ENCODE peak calls at places on chromosomes 6 and 20, in five cellular contexts. P, N, K, S and O are unnamed samples.

GRCh38 chr6:90296346-90297123 is at the start of gene BACH2:
- DNase-seq in P (peak), N (peak), K (peak), S (no peak), O (peak)

GRCh38 chr6:36368921-36369880 is 18.3 kb downstream of the ETV7 start:
- DNase-seq in P (peak), N (no peak), K (peak), S (no peak), O (no peak)

GRCh38 chr6:43758617-43759050 is 11.4 kb upstream of the VEGFA start:
- DNase-seq in P (no peak), N (no peak), K (peak), S (no peak), O (no peak)

GRCh38 chr6:92122746-92123145 is 1296.6 kb downstream of the EPHA7 start:
- DNase-seq in P (no peak), N (no peak), K (no peak), S (no peak), O (no peak)

GRCh38 chr6:44235891-44236516 is 10.9 kb upstream of the HSP90AB1 start:
- DNase-seq in P (no peak), N (peak), K (no peak), S (no peak), O (no peak)

GRCh38 chr20:46324960-46325703 is 16.8 kb upstream of the CDH22 start:
- DNase-seq in P (peak), N (no peak), K (peak), S (no peak), O (no peak)

GRCh38 chr6:39319621-39320369 is 2.7 kb downstream of the KCNK16 start:
- DNase-seq in P (no peak), N (no peak), K (no peak), S (no peak), O (no peak)

GRCh38 chr6:24744911-24745310 is 26.0 kb upstream of the C6orf62 start:
- DNase-seq in P (no peak), N (no peak), K (no peak), S (no peak), O (no peak)

GRCh38 chr20:44448753-44449546 is 26.7 kb upstream of the TTPAL start:
- DNase-seq in P (no peak), N (no peak), K (peak), S (no peak), O (no peak)

GRCh38 chr6:82144852-82145332 is 102.7 kb downstream of the IBTK start:
- DNase-seq in P (peak), N (no peak), K (peak), S (peak), O (no peak)

GRCh38 chr20:37502654-37503053 is 18.4 kb upstream of the NNAT start:
- DNase-seq in P (no peak), N (no peak), K (no peak), S (no peak), O (no peak)

GRCh38 chr20:37500311-37500710 is 20.7 kb upstream of the NNAT start:
- DNase-seq in P (no peak), N (peak), K (peak), S (no peak), O (no peak)

GRCh38 chr20:37504404-37505096 is 16.5 kb upstream of the NNAT start:
- DNase-seq in P (no peak), N (no peak), K (peak), S (no peak), O (no peak)

GRCh38 chr20:37503256-37503927 is 17.7 kb upstream of the NNAT start:
- DNase-seq in P (no peak), N (no peak), K (peak), S (no peak), O (no peak)

DNA sequence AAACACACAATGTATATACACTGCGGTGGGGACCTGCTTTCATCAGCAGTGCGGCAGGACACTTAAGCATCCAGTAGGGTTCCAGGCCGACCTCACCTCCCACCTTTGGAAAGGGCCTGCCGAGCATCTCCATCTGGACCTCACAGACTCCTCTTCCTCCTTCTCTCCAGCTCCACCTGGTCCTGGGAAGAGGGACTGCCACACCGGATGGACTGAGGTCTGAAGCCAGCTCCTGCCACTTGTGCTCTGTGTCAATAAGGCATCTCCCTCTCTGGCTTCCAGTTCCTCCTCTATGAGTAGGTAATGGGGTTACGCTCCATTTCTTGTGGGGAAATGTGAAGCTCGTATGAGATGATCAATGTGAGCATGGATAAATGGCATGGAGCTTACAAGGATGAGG is 19.1 kb upstream of the NNAT start:
- DNase-seq in P (no peak), N (no peak), K (peak), S (no peak), O (no peak)
- TF ChIP-seq CTCF in P (no peak), N (no peak), K (peak), S (no peak), O (no peak)

GRCh38 chr20:38428800-38429199 is 6.3 kb downstream of the SNHG17 start:
- DNase-seq in P (no peak), N (no peak), K (no peak), S (no peak), O (no peak)
- TF ChIP-seq CTCF in P (no peak), N (no peak), K (no peak), S (no peak), O (no peak)

GRCh38 chr20:9075264-9076095 is 6.6 kb downstream of the PLCB4 start:
- DNase-seq in P (no peak), N (no peak), K (no peak), S (no peak), O (no peak)
- TF ChIP-seq CTCF in P (no peak), N (no peak), K (no peak), S (no peak), O (no peak)

GRCh38 chr6:134510121-134510520 is 192.2 kb upstream of the SGK1 start:
- DNase-seq in P (no peak), N (no peak), K (no peak), S (no peak), O (no peak)

GRCh38 chr6:134506162-134506561 is 188.2 kb upstream of the SGK1 start:
- DNase-seq in P (no peak), N (no peak), K (no peak), S (no peak), O (no peak)

GRCh38 chr6:134511984-134512383 is 194.1 kb upstream of the SGK1 start:
- DNase-seq in P (no peak), N (no peak), K (no peak), S (no peak), O (no peak)

GRCh38 chr6:134510920-134511319 is 193.0 kb upstream of the SGK1 start:
- DNase-seq in P (no peak), N (no peak), K (no peak), S (no peak), O (no peak)

GRCh38 chr6:134508862-134509498 is 191.1 kb upstream of the SGK1 start:
- DNase-seq in P (no peak), N (no peak), K (no peak), S (no peak), O (no peak)
- TF ChIP-seq CTCF in P (no peak), N (no peak), K (no peak), S (no peak), O (no peak)

GRCh38 chr6:125784365-125784764 is 6.4 kb upstream of the NCOA7 start:
- DNase-seq in P (peak), N (no peak), K (no peak), S (no peak), O (no peak)

GRCh38 chr6:125780540-125781306 is 10.0 kb upstream of the NCOA7 start:
- DNase-seq in P (peak), N (peak), K (peak), S (peak), O (no peak)

GRCh38 chr6:125781307-125781868 is 9.4 kb upstream of the NCOA7 start:
- DNase-seq in P (peak), N (no peak), K (no peak), S (no peak), O (no peak)

GRCh38 chr6:125779924-125780539 is 10.7 kb upstream of the NCOA7 start:
- DNase-seq in P (peak), N (peak), K (peak), S (peak), O (peak)
- TF ChIP-seq CTCF in P (peak), N (peak), K (peak), S (peak), O (peak)

GRCh38 chr20:58155148-58155925 is 73.1 kb downstream of the ANKRD60 start:
- DNase-seq in P (no peak), N (no peak), K (no peak), S (no peak), O (no peak)
- TF ChIP-seq CTCF in P (no peak), N (no peak), K (peak), S (no peak), O (no peak)

GRCh38 chr20:38883081-38883980 is 42.9 kb upstream of the FAM83D start:
- DNase-seq in P (peak), N (peak), K (no peak), S (no peak), O (no peak)
- TF ChIP-seq CTCF in P (no peak), N (no peak), K (no peak), S (no peak), O (no peak)

GRCh38 chr6:135088232-135088760 is 33.7 kb upstream of the HBS1L start:
- DNase-seq in P (no peak), N (no peak), K (no peak), S (no peak), O (no peak)

GRCh38 chr6:135087803-135088202 is 33.2 kb upstream of the HBS1L start:
- DNase-seq in P (no peak), N (no peak), K (no peak), S (no peak), O (no peak)

GRCh38 chr6:135089901-135090300 is 35.3 kb upstream of the HBS1L start:
- DNase-seq in P (no peak), N (no peak), K (no peak), S (no peak), O (no peak)

GRCh38 chr6:135090819-135091218 is 36.2 kb upstream of the HBS1L start:
- DNase-seq in P (no peak), N (no peak), K (no peak), S (no peak), O (no peak)

DNA sequence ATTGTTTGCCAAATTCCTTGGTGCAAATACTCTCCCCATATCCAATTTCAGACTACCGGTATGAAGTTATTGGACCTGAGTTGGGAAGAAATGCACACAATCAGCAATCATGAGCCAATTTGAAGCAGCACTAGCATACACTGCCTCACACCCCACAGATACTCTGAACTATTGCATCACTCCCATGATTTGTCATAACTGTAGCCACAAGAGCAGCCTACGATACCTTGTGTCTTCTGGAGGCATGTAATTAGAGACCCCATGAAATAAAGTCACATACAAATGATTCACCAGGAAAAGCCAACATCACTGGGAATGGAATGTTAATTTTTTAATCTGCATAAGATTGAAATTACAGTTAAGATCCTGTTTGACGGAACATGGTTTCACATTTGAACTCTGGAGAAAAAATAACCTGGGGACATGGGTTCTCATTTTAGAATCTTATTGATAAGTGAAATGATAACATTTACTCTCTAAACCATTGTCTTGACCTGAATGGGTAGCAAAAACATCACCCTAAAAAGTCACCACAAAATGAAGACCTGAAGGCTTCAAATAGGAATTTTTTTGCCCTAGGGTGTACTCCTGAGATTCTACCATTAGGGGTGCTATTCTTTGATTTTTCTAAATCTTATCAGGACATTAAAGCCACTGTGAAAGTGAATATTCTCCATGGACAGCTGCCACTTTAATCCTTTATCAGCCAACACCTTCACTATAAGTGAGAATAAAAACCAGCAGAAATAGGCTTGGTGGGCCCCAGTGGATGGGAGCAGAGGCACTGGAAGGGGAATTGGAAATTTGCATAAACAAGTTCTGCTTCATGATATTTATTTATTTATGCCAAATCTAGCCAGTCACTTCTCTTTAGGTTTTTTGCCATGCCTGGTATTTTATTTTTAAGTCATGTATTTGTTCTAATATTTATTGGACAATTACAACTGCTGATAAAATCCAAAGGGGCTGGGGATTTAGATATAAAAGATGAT is 34.5 kb upstream of the HBS1L start:
- DNase-seq in P (peak), N (no peak), K (no peak), S (no peak), O (no peak)
- TF ChIP-seq CTCF in P (peak), N (no peak), K (peak), S (peak), O (peak)

GRCh38 chr6:2768125-2768524 is 2.9 kb downstream of the WRNIP1 start:
- DNase-seq in P (no peak), N (no peak), K (no peak), S (no peak), O (no peak)

GRCh38 chr6:2765166-2765895 is at the start of gene WRNIP1:
- DNase-seq in P (peak), N (peak), K (peak), S (peak), O (peak)

GRCh38 chr6:2765896-2766766 is 938 bp downstream of the WRNIP1 start:
- DNase-seq in P (peak), N (peak), K (peak), S (no peak), O (no peak)

GRCh38 chr6:2767327-2767985 is 2.3 kb downstream of the WRNIP1 start:
- DNase-seq in P (no peak), N (no peak), K (no peak), S (no peak), O (no peak)

DNA sequence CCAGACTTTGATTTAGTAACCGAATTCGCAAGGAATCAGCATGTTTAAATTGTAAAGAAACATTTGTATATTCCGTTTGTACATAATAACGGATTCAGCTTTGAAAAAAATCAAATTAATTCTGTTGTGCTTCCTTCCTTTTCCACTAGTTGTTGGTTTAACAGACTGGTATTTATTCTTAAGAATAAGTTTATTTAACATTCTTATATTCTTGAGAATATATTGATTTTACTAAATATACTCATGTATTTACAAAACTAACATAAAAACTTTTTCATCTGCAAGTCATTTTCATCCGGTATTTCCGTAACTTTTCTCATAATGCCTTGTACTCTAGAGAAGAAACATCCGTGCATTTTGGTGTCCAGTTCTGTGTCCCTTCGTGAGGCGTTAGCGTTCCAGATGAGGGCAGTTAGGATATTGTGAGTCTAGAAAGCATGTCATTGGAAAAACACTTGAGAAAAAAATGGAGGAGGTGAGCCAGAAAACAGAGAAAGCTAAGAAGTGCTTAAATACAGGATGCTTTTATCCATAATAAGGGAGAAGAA is 1.6 kb downstream of the WRNIP1 start:
- DNase-seq in P (peak), N (no peak), K (no peak), S (no peak), O (no peak)
- TF ChIP-seq CTCF in P (no peak), N (no peak), K (peak), S (no peak), O (peak)